ENCODE peak calls at places on chromosomes 2 and 18, in ten cellular contexts. One of them, this sample, is unnamed.

GRCh38 chr18:56787392-56787791 is 136.2 kb downstream of the WDR7 start:
- DNase-seq in GM12865: no peak
- DNase-seq in mesothelial cell of epicardium: no peak
- DNase-seq in GM10248: no peak
- DNase-seq in cardiac muscle cell: no peak
- DNase-seq in fibroblast of pulmonary artery: no peak
- DNase-seq in bronchial epithelial cell: no peak
- DNase-seq in spleen: no peak
- DNase-seq in HCT116: no peak
- DNase-seq in AG09319: no peak
- DNase-seq in this sample: no peak

GRCh38 chr18:62659698-62660097 is 55.6 kb upstream of the PHLPP1 start:
- DNase-seq in HCT116: no peak
- DNase-seq in bronchial epithelial cell: no peak
- DNase-seq in AG09319: no peak
- DNase-seq in GM10248: no peak
- DNase-seq in mesothelial cell of epicardium: no peak
- DNase-seq in cardiac muscle cell: no peak
- DNase-seq in spleen: no peak
- DNase-seq in GM12865: peak; percentile 29
- DNase-seq in fibroblast of pulmonary artery: no peak
- DNase-seq in this sample: no peak

GRCh38 chr2:25342372-25343186 is 854 bp upstream of the DNMT3A start:
- DNase-seq in cardiac muscle cell: peak; percentile 88
- DNase-seq in AG09319: peak; percentile 52
- DNase-seq in mesothelial cell of epicardium: peak; percentile 79
- DNase-seq in spleen: peak; percentile 96
- DNase-seq in HCT116: peak; percentile 38
- DNase-seq in GM10248: peak; percentile 93
- DNase-seq in fibroblast of pulmonary artery: peak; percentile 84
- DNase-seq in GM12865: peak; percentile 91
- DNase-seq in bronchial epithelial cell: peak; percentile 41
- DNase-seq in this sample: no peak

GRCh38 chr2:151973901-151974199 is 125.0 kb downstream of the CACNB4 start:
- DNase-seq in AG09319: no peak
- DNase-seq in mesothelial cell of epicardium: no peak
- DNase-seq in cardiac muscle cell: peak; percentile 34
- DNase-seq in GM10248: no peak
- DNase-seq in bronchial epithelial cell: peak; percentile 30
- DNase-seq in GM12865: peak; percentile 31
- DNase-seq in fibroblast of pulmonary artery: peak; percentile 8
- DNase-seq in HCT116: no peak
- DNase-seq in spleen: no peak
- DNase-seq in this sample: no peak

GRCh38 chr18:12062974-12063373 is 30.7 kb upstream of the ANKRD62 start:
- DNase-seq in GM10248: no peak
- DNase-seq in HCT116: no peak
- DNase-seq in AG09319: no peak
- DNase-seq in GM12865: no peak
- DNase-seq in mesothelial cell of epicardium: no peak
- DNase-seq in spleen: no peak
- DNase-seq in fibroblast of pulmonary artery: no peak
- DNase-seq in bronchial epithelial cell: no peak
- DNase-seq in cardiac muscle cell: no peak
- DNase-seq in this sample: no peak

GRCh38 chr2:69933839-69934613 is 19.1 kb downstream of the MXD1 start:
- DNase-seq in spleen: no peak
- DNase-seq in HCT116: no peak
- DNase-seq in cardiac muscle cell: peak; percentile 95
- DNase-seq in fibroblast of pulmonary artery: peak; percentile 95
- DNase-seq in GM10248: no peak
- DNase-seq in mesothelial cell of epicardium: no peak
- DNase-seq in GM12865: peak; percentile 29
- DNase-seq in bronchial epithelial cell: peak; percentile 97
- DNase-seq in AG09319: peak; percentile 45
- DNase-seq in this sample: no peak

GRCh38 chr18:60684843-60685513 is 312.4 kb upstream of the MC4R start:
- DNase-seq in mesothelial cell of epicardium: no peak
- DNase-seq in fibroblast of pulmonary artery: peak; percentile 54
- DNase-seq in cardiac muscle cell: peak; percentile 45
- DNase-seq in bronchial epithelial cell: peak; percentile 57
- DNase-seq in spleen: no peak
- DNase-seq in GM10248: peak; percentile 13
- DNase-seq in HCT116: peak; percentile 19
- DNase-seq in GM12865: no peak
- DNase-seq in AG09319: no peak
- DNase-seq in this sample: no peak

GRCh38 chr18:3450358-3451107 is 561 bp downstream of the TGIF1 start:
- DNase-seq in GM10248: peak; percentile 29
- DNase-seq in AG09319: no peak
- DNase-seq in mesothelial cell of epicardium: peak; percentile 49
- DNase-seq in fibroblast of pulmonary artery: peak; percentile 87
- DNase-seq in HCT116: no peak
- DNase-seq in bronchial epithelial cell: no peak
- DNase-seq in cardiac muscle cell: peak; percentile 88
- DNase-seq in GM12865: peak; percentile 29
- DNase-seq in spleen: peak; percentile 93
- DNase-seq in this sample: no peak

GRCh38 chr18:79321625-79322024 is 74.1 kb upstream of the NFATC1 start:
- DNase-seq in GM12865: no peak
- DNase-seq in bronchial epithelial cell: no peak
- DNase-seq in GM10248: no peak
- DNase-seq in cardiac muscle cell: no peak
- DNase-seq in HCT116: no peak
- DNase-seq in AG09319: no peak
- DNase-seq in spleen: no peak
- DNase-seq in fibroblast of pulmonary artery: peak; percentile 10
- DNase-seq in mesothelial cell of epicardium: no peak
- DNase-seq in this sample: no peak

GRCh38 chr2:5673861-5674240 is 18.3 kb upstream of the SOX11 start:
- DNase-seq in bronchial epithelial cell: no peak
- DNase-seq in cardiac muscle cell: no peak
- DNase-seq in AG09319: no peak
- DNase-seq in mesothelial cell of epicardium: no peak
- DNase-seq in GM10248: no peak
- DNase-seq in spleen: no peak
- DNase-seq in GM12865: no peak
- DNase-seq in fibroblast of pulmonary artery: no peak
- DNase-seq in HCT116: no peak
- DNase-seq in this sample: no peak

GRCh38 chr2:5788447-5788846 is 96.3 kb downstream of the SOX11 start:
- DNase-seq in GM12865: no peak
- DNase-seq in spleen: no peak
- DNase-seq in fibroblast of pulmonary artery: no peak
- DNase-seq in GM10248: no peak
- DNase-seq in HCT116: no peak
- DNase-seq in AG09319: no peak
- DNase-seq in bronchial epithelial cell: no peak
- DNase-seq in cardiac muscle cell: no peak
- DNase-seq in mesothelial cell of epicardium: no peak
- DNase-seq in this sample: no peak

GRCh38 chr2:190641469-190641868 is 7.4 kb upstream of the NAB1 start:
- DNase-seq in mesothelial cell of epicardium: no peak
- DNase-seq in fibroblast of pulmonary artery: no peak
- DNase-seq in GM10248: no peak
- DNase-seq in AG09319: no peak
- DNase-seq in cardiac muscle cell: peak; percentile 58
- DNase-seq in HCT116: no peak
- DNase-seq in GM12865: no peak
- DNase-seq in bronchial epithelial cell: no peak
- DNase-seq in spleen: no peak
- DNase-seq in this sample: no peak

GRCh38 chr2:22281033-22281432 is 1103.9 kb upstream of the KLHL29 start:
- DNase-seq in mesothelial cell of epicardium: peak; percentile 19
- DNase-seq in GM12865: no peak
- DNase-seq in AG09319: no peak
- DNase-seq in HCT116: no peak
- DNase-seq in fibroblast of pulmonary artery: peak; percentile 44
- DNase-seq in spleen: no peak
- DNase-seq in bronchial epithelial cell: peak; percentile 38
- DNase-seq in cardiac muscle cell: peak; percentile 96
- DNase-seq in GM10248: no peak
- DNase-seq in this sample: no peak

DNA sequence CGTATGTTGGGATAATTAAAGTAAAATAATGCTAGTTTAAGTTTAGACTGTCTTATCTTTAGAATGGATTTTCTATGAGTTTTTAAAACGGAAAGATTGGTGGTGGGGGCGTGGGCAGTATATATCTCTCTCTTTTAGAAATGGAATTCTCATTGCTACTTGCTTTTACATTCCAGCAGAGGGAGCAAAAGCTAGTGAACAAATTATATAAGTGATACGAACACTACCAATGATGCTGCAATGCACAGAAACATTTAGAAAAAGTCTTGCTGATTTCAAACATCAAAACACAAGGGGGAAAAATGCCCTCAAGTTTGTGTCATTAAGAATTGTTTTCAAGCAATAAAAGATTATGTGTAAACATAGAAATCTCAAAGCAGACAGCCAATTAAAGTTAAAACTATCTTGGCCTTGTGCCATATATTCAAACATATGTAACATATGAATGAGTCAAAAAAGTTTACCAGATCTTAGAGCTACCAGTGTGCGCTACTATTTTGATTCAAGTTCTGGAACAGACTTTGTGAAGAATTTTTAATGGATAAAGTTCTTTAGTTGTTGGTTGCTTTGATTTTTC is 296.3 kb upstream of the KCNJ3 start:
- DNase-seq in bronchial epithelial cell: peak; percentile 43
- DNase-seq in fibroblast of pulmonary artery: peak; percentile 20
- DNase-seq in mesothelial cell of epicardium: no peak
- DNase-seq in cardiac muscle cell: peak; percentile 36
- DNase-seq in HCT116: peak; percentile 43
- DNase-seq in AG09319: no peak
- DNase-seq in spleen: no peak
- DNase-seq in GM12865: peak; percentile 5
- DNase-seq in GM10248: no peak
- DNase-seq in this sample: no peak
- TF ChIP-seq CTCF in bronchial epithelial cell: peak; percentile 40
- TF ChIP-seq CTCF in fibroblast of pulmonary artery: peak; percentile 36
- TF ChIP-seq CTCF in mesothelial cell of epicardium: peak; percentile 43
- TF ChIP-seq CTCF in cardiac muscle cell: peak; percentile 33
- TF ChIP-seq CTCF in HCT116: peak; percentile 25
- TF ChIP-seq CTCF in AG09319: no peak
- TF ChIP-seq CTCF in spleen: no peak
- TF ChIP-seq CTCF in GM12865: peak; percentile 27
- TF ChIP-seq CTCF in GM10248: peak; percentile 34
- TF ChIP-seq CTCF in this sample: no peak

DNA sequence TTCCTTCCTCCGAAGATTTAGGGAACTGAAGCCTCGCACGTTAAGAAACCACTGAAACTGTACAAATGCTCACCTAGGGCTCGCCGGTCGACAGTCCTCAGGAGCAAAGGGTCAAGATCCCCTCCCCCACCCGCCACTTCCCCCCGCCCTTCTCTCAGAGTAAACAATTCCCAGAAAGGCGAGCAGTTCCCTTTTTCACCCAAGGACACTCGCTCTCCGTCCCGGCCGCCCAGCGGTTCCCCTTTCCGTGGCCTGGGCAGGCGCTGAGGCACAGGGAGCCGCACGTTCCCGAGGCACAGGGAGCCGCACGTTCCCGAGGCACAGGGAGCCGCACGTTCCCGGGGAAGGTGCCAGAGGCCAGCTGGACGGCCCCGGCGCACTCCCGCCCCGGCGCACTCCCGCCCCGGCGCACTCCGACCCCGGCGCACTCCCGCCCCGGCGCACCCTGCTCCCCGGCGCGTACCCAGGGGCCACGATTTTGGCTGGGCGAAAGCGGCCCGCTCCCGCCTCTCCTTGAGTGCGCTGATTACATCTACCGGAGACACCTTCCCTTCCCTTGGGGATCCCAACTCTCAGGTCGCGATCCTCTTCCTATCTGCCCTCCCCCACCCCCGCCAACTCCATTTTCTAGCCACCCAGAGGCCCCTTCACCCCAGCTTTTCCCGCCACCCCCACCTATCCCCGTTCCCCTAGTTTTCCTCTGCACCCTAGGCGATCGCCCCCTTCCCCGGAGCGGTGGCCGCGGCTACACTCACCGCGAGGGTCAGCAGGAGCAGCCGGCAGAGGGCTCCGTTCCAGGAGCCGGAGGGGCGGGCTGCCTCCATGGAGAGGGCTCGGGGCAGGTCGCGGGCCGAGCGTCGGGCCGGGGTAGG is 837 bp downstream of the DSC2 start:
- DNase-seq in fibroblast of pulmonary artery: peak; percentile 39
- DNase-seq in AG09319: no peak
- DNase-seq in cardiac muscle cell: peak; percentile 50
- DNase-seq in spleen: peak; percentile 91
- DNase-seq in mesothelial cell of epicardium: peak; percentile 22
- DNase-seq in GM10248: peak; percentile 52
- DNase-seq in HCT116: no peak
- DNase-seq in GM12865: no peak
- DNase-seq in bronchial epithelial cell: no peak
- DNase-seq in this sample: no peak
- TF ChIP-seq CTCF in fibroblast of pulmonary artery: no peak
- TF ChIP-seq CTCF in AG09319: no peak
- TF ChIP-seq CTCF in cardiac muscle cell: no peak
- TF ChIP-seq CTCF in spleen: no peak
- TF ChIP-seq CTCF in mesothelial cell of epicardium: no peak
- TF ChIP-seq CTCF in GM10248: peak; percentile 31
- TF ChIP-seq CTCF in HCT116: no peak
- TF ChIP-seq CTCF in GM12865: no peak
- TF ChIP-seq CTCF in bronchial epithelial cell: peak; percentile 47
- TF ChIP-seq CTCF in this sample: no peak

DNA sequence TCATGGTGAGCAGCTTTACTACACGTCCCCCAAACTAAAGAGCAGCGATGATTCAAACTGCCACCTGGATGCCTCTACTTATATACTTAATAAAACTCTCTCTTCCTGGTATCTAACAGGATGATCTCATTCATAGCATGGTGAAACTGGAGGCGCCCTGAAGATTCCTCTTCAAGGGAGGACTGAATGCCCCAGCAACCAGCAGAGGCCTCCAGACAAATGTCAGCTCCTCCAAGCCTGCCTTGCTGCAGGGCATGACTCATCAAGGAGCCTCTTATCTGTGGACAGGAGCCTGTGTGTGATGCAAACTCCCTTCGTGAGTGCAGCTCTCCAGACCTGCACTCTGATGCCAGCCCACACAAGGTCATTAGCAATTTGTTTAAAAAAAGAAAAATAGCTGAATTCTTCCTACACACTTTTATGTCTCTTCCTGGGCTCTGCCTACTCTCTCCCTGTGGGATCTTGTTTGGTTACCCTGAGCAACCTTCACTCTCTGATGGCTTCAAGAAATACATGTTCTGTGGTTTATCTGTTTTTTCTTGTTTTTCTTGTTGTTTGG is 30.2 kb downstream of the LONRF2 start:
- DNase-seq in GM12865: peak; percentile 4
- DNase-seq in mesothelial cell of epicardium: peak; percentile 52
- DNase-seq in AG09319: peak; percentile 19
- DNase-seq in HCT116: peak; percentile 90
- DNase-seq in bronchial epithelial cell: peak; percentile 88
- DNase-seq in fibroblast of pulmonary artery: peak; percentile 95
- DNase-seq in spleen: no peak
- DNase-seq in cardiac muscle cell: peak; percentile 90
- DNase-seq in GM10248: no peak
- DNase-seq in this sample: peak; percentile 50
- TF ChIP-seq CTCF in GM12865: no peak
- TF ChIP-seq CTCF in mesothelial cell of epicardium: no peak
- TF ChIP-seq CTCF in AG09319: no peak
- TF ChIP-seq CTCF in HCT116: no peak
- TF ChIP-seq CTCF in bronchial epithelial cell: peak; percentile 14
- TF ChIP-seq CTCF in fibroblast of pulmonary artery: peak; percentile 19
- TF ChIP-seq CTCF in spleen: no peak
- TF ChIP-seq CTCF in cardiac muscle cell: peak; percentile 13
- TF ChIP-seq CTCF in GM10248: no peak
- TF ChIP-seq CTCF in this sample: no peak

GRCh38 chr2:199955339-199956061 is at the start of the genes MAIP1 and TYW5:
- DNase-seq in cardiac muscle cell: peak; percentile 88
- DNase-seq in AG09319: peak; percentile 51
- DNase-seq in spleen: peak; percentile 94
- DNase-seq in HCT116: peak; percentile 79
- DNase-seq in GM10248: peak; percentile 87
- DNase-seq in bronchial epithelial cell: peak; percentile 71
- DNase-seq in fibroblast of pulmonary artery: peak; percentile 86
- DNase-seq in GM12865: peak; percentile 90
- DNase-seq in mesothelial cell of epicardium: peak; percentile 46
- DNase-seq in this sample: peak; percentile 44
- TF ChIP-seq CTCF in cardiac muscle cell: peak; percentile 25
- TF ChIP-seq CTCF in AG09319: peak; percentile 25
- TF ChIP-seq CTCF in spleen: no peak
- TF ChIP-seq CTCF in HCT116: no peak
- TF ChIP-seq CTCF in GM10248: peak; percentile 17
- TF ChIP-seq CTCF in bronchial epithelial cell: peak; percentile 32
- TF ChIP-seq CTCF in fibroblast of pulmonary artery: peak; percentile 15
- TF ChIP-seq CTCF in GM12865: peak; percentile 15
- TF ChIP-seq CTCF in mesothelial cell of epicardium: no peak
- TF ChIP-seq CTCF in this sample: no peak

This sample was measured in omental fat pad.